ENCODE peak calls at places on chromosomes 11 and 22, in ten cellular contexts. One of them, this sample, is unnamed.

GRCh38 chr22:37827056-37827455 is 3.9 kb downstream of the GALR3 start:
- DNase-seq in NCI-H748 treated with DMSO at 0.1 percent for 48 hours: no peak
- DNase-seq in A549: no peak
- DNase-seq in aorta: no peak
- DNase-seq in pancreas: no peak
- DNase-seq in vagina: no peak
- DNase-seq in GM13977: no peak
- DNase-seq in left ventricle myocardium superior: peak
- DNase-seq in AG04449: no peak
- DNase-seq in stimulated activated CD4-positive, alpha-beta T cell treated with anti-CD3 and anti-CD28 coated beads, Interleukin-12 subunit alpha, Interleukin-12 subunit beta, amount 100 ng/mL, for 24 hours: no peak
- DNase-seq in this sample: no peak

GRCh38 chr11:117502285-117502856 is 174.7 kb downstream of the CEP164 start:
- DNase-seq in vagina: no peak
- DNase-seq in aorta: no peak
- DNase-seq in stimulated activated CD4-positive, alpha-beta T cell treated with anti-CD3 and anti-CD28 coated beads, Interleukin-12 subunit alpha, Interleukin-12 subunit beta, amount 100 ng/mL, for 24 hours: no peak
- DNase-seq in AG04449: no peak
- DNase-seq in NCI-H748 treated with DMSO at 0.1 percent for 48 hours: no peak
- DNase-seq in A549: no peak
- DNase-seq in GM13977: no peak
- DNase-seq in left ventricle myocardium superior: no peak
- DNase-seq in pancreas: no peak
- DNase-seq in this sample: no peak

GRCh38 chr11:47111318-47111804 is 65.3 kb downstream of the ARFGAP2 start:
- DNase-seq in AG04449: no peak
- DNase-seq in left ventricle myocardium superior: no peak
- DNase-seq in stimulated activated CD4-positive, alpha-beta T cell treated with anti-CD3 and anti-CD28 coated beads, Interleukin-12 subunit alpha, Interleukin-12 subunit beta, amount 100 ng/mL, for 24 hours: no peak
- DNase-seq in A549: no peak
- DNase-seq in aorta: no peak
- DNase-seq in vagina: no peak
- DNase-seq in GM13977: peak
- DNase-seq in NCI-H748 treated with DMSO at 0.1 percent for 48 hours: peak
- DNase-seq in pancreas: no peak
- DNase-seq in this sample: no peak

GRCh38 chr11:120130176-120130980 is 7.5 kb downstream of the TRIM29 start:
- DNase-seq in left ventricle myocardium superior: no peak
- DNase-seq in A549: no peak
- DNase-seq in NCI-H748 treated with DMSO at 0.1 percent for 48 hours: no peak
- DNase-seq in GM13977: no peak
- DNase-seq in stimulated activated CD4-positive, alpha-beta T cell treated with anti-CD3 and anti-CD28 coated beads, Interleukin-12 subunit alpha, Interleukin-12 subunit beta, amount 100 ng/mL, for 24 hours: no peak
- DNase-seq in AG04449: no peak
- DNase-seq in aorta: peak
- DNase-seq in vagina: no peak
- DNase-seq in pancreas: no peak
- DNase-seq in this sample: no peak

GRCh38 chr22:37733625-37734401 is 37.0 kb downstream of the TRIOBP start:
- DNase-seq in stimulated activated CD4-positive, alpha-beta T cell treated with anti-CD3 and anti-CD28 coated beads, Interleukin-12 subunit alpha, Interleukin-12 subunit beta, amount 100 ng/mL, for 24 hours: no peak
- DNase-seq in pancreas: no peak
- DNase-seq in A549: no peak
- DNase-seq in vagina: no peak
- DNase-seq in AG04449: no peak
- DNase-seq in NCI-H748 treated with DMSO at 0.1 percent for 48 hours: no peak
- DNase-seq in left ventricle myocardium superior: no peak
- DNase-seq in GM13977: no peak
- DNase-seq in aorta: no peak
- DNase-seq in this sample: no peak

GRCh38 chr11:76313913-76314740 is 66.8 kb downstream of the THAP12 start:
- DNase-seq in NCI-H748 treated with DMSO at 0.1 percent for 48 hours: no peak
- DNase-seq in aorta: no peak
- DNase-seq in left ventricle myocardium superior: no peak
- DNase-seq in GM13977: no peak
- DNase-seq in stimulated activated CD4-positive, alpha-beta T cell treated with anti-CD3 and anti-CD28 coated beads, Interleukin-12 subunit alpha, Interleukin-12 subunit beta, amount 100 ng/mL, for 24 hours: no peak
- DNase-seq in A549: no peak
- DNase-seq in pancreas: no peak
- DNase-seq in AG04449: no peak
- DNase-seq in vagina: no peak
- DNase-seq in this sample: no peak

GRCh38 chr11:69260622-69261021 is 33.3 kb upstream of the MYEOV start:
- DNase-seq in aorta: no peak
- DNase-seq in AG04449: no peak
- DNase-seq in GM13977: no peak
- DNase-seq in pancreas: no peak
- DNase-seq in NCI-H748 treated with DMSO at 0.1 percent for 48 hours: no peak
- DNase-seq in stimulated activated CD4-positive, alpha-beta T cell treated with anti-CD3 and anti-CD28 coated beads, Interleukin-12 subunit alpha, Interleukin-12 subunit beta, amount 100 ng/mL, for 24 hours: no peak
- DNase-seq in vagina: no peak
- DNase-seq in A549: no peak
- DNase-seq in left ventricle myocardium superior: no peak
- DNase-seq in this sample: no peak

GRCh38 chr11:133078591-133079179 is 453.6 kb downstream of the OPCML start:
- DNase-seq in NCI-H748 treated with DMSO at 0.1 percent for 48 hours: peak
- DNase-seq in GM13977: peak
- DNase-seq in stimulated activated CD4-positive, alpha-beta T cell treated with anti-CD3 and anti-CD28 coated beads, Interleukin-12 subunit alpha, Interleukin-12 subunit beta, amount 100 ng/mL, for 24 hours: peak
- DNase-seq in aorta: no peak
- DNase-seq in A549: peak
- DNase-seq in left ventricle myocardium superior: peak
- DNase-seq in AG04449: no peak
- DNase-seq in vagina: no peak
- DNase-seq in pancreas: no peak
- DNase-seq in this sample: peak